ENCODE peak calls at places on chromosome 15, in ten cellular contexts. E is GM04504, R is uterus, Q is sciatic nerve, A is HEK293T, F is neural crest cell, V is heart right ventricle, P is Daoy, L is keratinocyte, N is dermis blood vessel endothelial cell. T is an unnamed sample.

GRCh38 chr15:50945725-50946124 is 37.2 kb downstream of the AP4E1 start:
- DNase-seq in F (no peak), P (peak; percentile 18), N (peak; percentile 39), A (no peak), R (no peak), Q (no peak), V (no peak), E (no peak), L (no peak), T (no peak)

GRCh38 chr15:70466895-70467529 is 296.3 kb downstream of the UACA start:
- DNase-seq in P (peak; percentile 72), L (no peak), N (peak; percentile 65), F (peak; percentile 39), V (peak; percentile 35), R (peak; percentile 48), E (no peak), Q (no peak), A (peak; percentile 73), T (peak; percentile 43)

GRCh38 chr15:23035964-23036566 is 3.3 kb downstream of the TUBGCP5 start:
- DNase-seq in L (peak; percentile 32), V (peak; percentile 32), Q (no peak), N (peak; percentile 82), E (peak; percentile 15), R (no peak), A (peak; percentile 58), P (peak; percentile 62), F (peak; percentile 65), T (peak; percentile 37)

GRCh38 chr15:68042156-68042854 is 11.8 kb upstream of the PIAS1 start:
- DNase-seq in P (no peak), E (no peak), R (no peak), A (no peak), Q (no peak), F (no peak), V (no peak), N (no peak), L (no peak), T (no peak)

GRCh38 chr15:94198633-94199032 is 32.7 kb upstream of the MCTP2 start:
- DNase-seq in Q (no peak), N (no peak), L (no peak), A (no peak), E (no peak), R (no peak), F (no peak), P (no peak), V (no peak), T (no peak)

GRCh38 chr15:61633951-61634350 is 404.8 kb upstream of the RORA start:
- DNase-seq in E (no peak), Q (no peak), P (no peak), R (no peak), F (no peak), L (no peak), A (no peak), N (no peak), V (no peak), T (no peak)

GRCh38 chr15:97061392-97061791 is 730.9 kb downstream of the NR2F2 start:
- DNase-seq in R (no peak), E (no peak), L (no peak), N (no peak), Q (no peak), P (no peak), F (no peak), A (no peak), V (no peak), T (no peak)

GRCh38 chr15:65044724-65045481 is at the start of gene SLC51B:
- DNase-seq in F (no peak), A (no peak), E (no peak), L (no peak), P (no peak), V (peak; percentile 57), R (no peak), N (no peak), Q (no peak), T (no peak)

GRCh38 chr15:23708332-23708731 is 21.2 kb upstream of the NDN start:
- DNase-seq in E (no peak), A (no peak), F (no peak), L (no peak), N (no peak), R (no peak), P (no peak), V (no peak), Q (no peak), T (no peak)

GRCh38 chr15:82043726-82044372 is 2.0 kb downstream of the MEX3B start:
- DNase-seq in V (no peak), A (no peak), L (no peak), F (no peak), R (no peak), P (no peak), E (no peak), N (no peak), Q (peak; percentile 61), T (no peak)

GRCh38 chr15:39748276-39748675 is 34.4 kb downstream of the FSIP1 start:
- DNase-seq in N (no peak), P (peak; percentile 8), R (no peak), E (no peak), L (no peak), F (no peak), V (no peak), A (no peak), Q (no peak), T (no peak)

GRCh38 chr15:75397494-75397893 is 29.1 kb upstream of the MAN2C1 start:
- DNase-seq in A (no peak), L (no peak), E (peak; percentile 3), P (no peak), N (no peak), R (no peak), V (no peak), F (no peak), Q (no peak), T (no peak)

GRCh38 chr15:77013786-77014136 is 18.8 kb downstream of the PSTPIP1 start:
- DNase-seq in P (no peak), N (no peak), A (no peak), R (no peak), L (no peak), F (no peak), E (no peak), Q (no peak), V (no peak), T (no peak)

GRCh38 chr15:51796777-51797474 is 32.5 kb upstream of the TMOD3 start:
- DNase-seq in E (no peak), A (no peak), F (no peak), V (no peak), L (no peak), R (no peak), Q (no peak), N (no peak), P (no peak), T (no peak)

GRCh38 chr15:69576035-69576526 is 123.5 kb downstream of the RPLP1 start:
- DNase-seq in E (no peak), P (peak; percentile 70), L (no peak), F (peak; percentile 29), R (peak; percentile 27), A (no peak), Q (peak; percentile 77), N (peak; percentile 65), V (peak; percentile 43), T (peak; percentile 53)

GRCh38 chr15:100430381-100430780 is 88.6 kb upstream of the ADAMTS17 start:
- DNase-seq in F (no peak), Q (no peak), R (no peak), N (no peak), E (no peak), L (no peak), A (no peak), P (peak; percentile 13), V (no peak), T (no peak)